ENCODE peak calls at places on chromosomes 1 and 21, in seven cellular contexts. One of them, this sample, is unnamed.

GRCh38 chr1:102834688-102835320 is 273.5 kb downstream of the COL11A1 start:
- DNase-seq in right cardiac atrium: no peak
- DNase-seq in left lung: no peak
- DNase-seq in right atrium auricular region: no peak
- DNase-seq in PC-9: peak; percentile 91
- DNase-seq in psoas muscle: no peak
- DNase-seq in body of pancreas: no peak
- DNase-seq in this sample: no peak

GRCh38 chr21:14877581-14878228 is 187.1 kb downstream of the NRIP1 start:
- DNase-seq in body of pancreas: no peak
- DNase-seq in right atrium auricular region: no peak
- DNase-seq in left lung: no peak
- DNase-seq in psoas muscle: no peak
- DNase-seq in PC-9: peak; percentile 93
- DNase-seq in right cardiac atrium: no peak
- DNase-seq in this sample: no peak

GRCh38 chr1:236502972-236503639 is 20.7 kb upstream of the LGALS8 start:
- DNase-seq in right atrium auricular region: no peak
- DNase-seq in left lung: no peak
- DNase-seq in right cardiac atrium: peak; percentile 79
- DNase-seq in body of pancreas: peak; percentile 79
- DNase-seq in PC-9: peak; percentile 99
- DNase-seq in psoas muscle: peak; percentile 64
- DNase-seq in this sample: no peak

GRCh38 chr1:184036517-184036949 is 995 bp downstream of the COLGALT2 start:
- DNase-seq in right atrium auricular region: no peak
- DNase-seq in PC-9: no peak
- DNase-seq in psoas muscle: peak; percentile 81
- DNase-seq in right cardiac atrium: no peak
- DNase-seq in left lung: peak; percentile 76
- DNase-seq in body of pancreas: peak; percentile 75
- DNase-seq in this sample: no peak

GRCh38 chr1:51535006-51535592 is 16.0 kb upstream of the EPS15 start:
- DNase-seq in body of pancreas: peak; percentile 49
- DNase-seq in psoas muscle: no peak
- DNase-seq in left lung: no peak
- DNase-seq in right cardiac atrium: peak; percentile 76
- DNase-seq in right atrium auricular region: peak; percentile 76
- DNase-seq in PC-9: peak; percentile 47
- DNase-seq in this sample: peak; percentile 12

GRCh38 chr1:113057006-113057405 is 16.0 kb upstream of the LRIG2 start:
- DNase-seq in PC-9: no peak
- DNase-seq in psoas muscle: no peak
- DNase-seq in left lung: no peak
- DNase-seq in right cardiac atrium: no peak
- DNase-seq in right atrium auricular region: no peak
- DNase-seq in body of pancreas: no peak
- DNase-seq in this sample: no peak

GRCh38 chr1:119159096-119159495 is 18.6 kb upstream of the WARS2 start:
- DNase-seq in left lung: no peak
- DNase-seq in PC-9: no peak
- DNase-seq in right cardiac atrium: no peak
- DNase-seq in psoas muscle: no peak
- DNase-seq in body of pancreas: no peak
- DNase-seq in right atrium auricular region: no peak
- DNase-seq in this sample: no peak

GRCh38 chr1:198117267-198117666 is 39.5 kb upstream of the NEK7 start:
- DNase-seq in right cardiac atrium: no peak
- DNase-seq in right atrium auricular region: no peak
- DNase-seq in left lung: no peak
- DNase-seq in body of pancreas: no peak
- DNase-seq in PC-9: no peak
- DNase-seq in psoas muscle: no peak
- DNase-seq in this sample: no peak

GRCh38 chr21:32624726-32625125 is 12.5 kb upstream of the CFAP298 start:
- DNase-seq in psoas muscle: no peak
- DNase-seq in right cardiac atrium: no peak
- DNase-seq in PC-9: peak; percentile 82
- DNase-seq in right atrium auricular region: no peak
- DNase-seq in body of pancreas: no peak
- DNase-seq in left lung: no peak
- DNase-seq in this sample: no peak

GRCh38 chr1:17442841-17443240 is 3.4 kb upstream of the RCC2 start:
- DNase-seq in left lung: peak; percentile 10
- DNase-seq in PC-9: no peak
- DNase-seq in psoas muscle: no peak
- DNase-seq in right cardiac atrium: no peak
- DNase-seq in body of pancreas: no peak
- DNase-seq in right atrium auricular region: no peak
- DNase-seq in this sample: no peak

GRCh38 chr1:218383051-218383450 is 37.9 kb downstream of the TGFB2 start:
- DNase-seq in psoas muscle: no peak
- DNase-seq in right atrium auricular region: no peak
- DNase-seq in PC-9: no peak
- DNase-seq in right cardiac atrium: no peak
- DNase-seq in left lung: no peak
- DNase-seq in body of pancreas: no peak
- DNase-seq in this sample: no peak

GRCh38 chr1:204673909-204674701 is 11.4 kb downstream of the LRRN2 start:
- DNase-seq in PC-9: peak; percentile 22
- DNase-seq in psoas muscle: no peak
- DNase-seq in left lung: no peak
- DNase-seq in right atrium auricular region: no peak
- DNase-seq in body of pancreas: no peak
- DNase-seq in right cardiac atrium: no peak
- DNase-seq in this sample: no peak

GRCh38 chr1:75188892-75189291 is 54.7 kb downstream of the LHX8 start:
- DNase-seq in body of pancreas: no peak
- DNase-seq in left lung: no peak
- DNase-seq in right atrium auricular region: no peak
- DNase-seq in right cardiac atrium: no peak
- DNase-seq in PC-9: no peak
- DNase-seq in psoas muscle: no peak
- DNase-seq in this sample: no peak

GRCh38 chr1:119768778-119769177 is at the start of gene HMGCS2:
- DNase-seq in right cardiac atrium: no peak
- DNase-seq in right atrium auricular region: no peak
- DNase-seq in psoas muscle: no peak
- DNase-seq in PC-9: no peak
- DNase-seq in left lung: no peak
- DNase-seq in body of pancreas: peak; percentile 37
- DNase-seq in this sample: no peak

GRCh38 chr1:206703647-206704046 is 18.9 kb downstream of the MAPKAPK2 start:
- DNase-seq in body of pancreas: no peak
- DNase-seq in psoas muscle: no peak
- DNase-seq in right atrium auricular region: no peak
- DNase-seq in left lung: no peak
- DNase-seq in PC-9: no peak
- DNase-seq in right cardiac atrium: peak; percentile 23
- DNase-seq in this sample: peak; percentile 69

GRCh38 chr1:156076609-156077429 is 5.4 kb downstream of the MEX3A start:
- DNase-seq in left lung: no peak
- DNase-seq in psoas muscle: peak; percentile 68
- DNase-seq in right atrium auricular region: no peak
- DNase-seq in right cardiac atrium: peak; percentile 90
- DNase-seq in body of pancreas: peak; percentile 38
- DNase-seq in PC-9: no peak
- DNase-seq in this sample: no peak

GRCh38 chr1:53600001-53600400 is 139.0 kb downstream of the GLIS1 start:
- DNase-seq in body of pancreas: no peak
- DNase-seq in psoas muscle: peak; percentile 13
- DNase-seq in right cardiac atrium: no peak
- DNase-seq in right atrium auricular region: no peak
- DNase-seq in left lung: no peak
- DNase-seq in PC-9: no peak
- DNase-seq in this sample: no peak

GRCh38 chr1:169779150-169779549 is 15.6 kb downstream of the METTL18 start:
- DNase-seq in psoas muscle: no peak
- DNase-seq in left lung: no peak
- DNase-seq in right cardiac atrium: no peak
- DNase-seq in PC-9: no peak
- DNase-seq in right atrium auricular region: no peak
- DNase-seq in body of pancreas: no peak
- DNase-seq in this sample: no peak

GRCh38 chr1:12438349-12438924 is 179.6 kb downstream of the DHRS3 start:
- DNase-seq in psoas muscle: no peak
- DNase-seq in body of pancreas: no peak
- DNase-seq in right atrium auricular region: no peak
- DNase-seq in right cardiac atrium: peak; percentile 19
- DNase-seq in PC-9: no peak
- DNase-seq in left lung: no peak
- DNase-seq in this sample: no peak

GRCh38 chr1:209567788-209568187 is 15.7 kb upstream of the CAMK1G start:
- DNase-seq in right atrium auricular region: no peak
- DNase-seq in psoas muscle: no peak
- DNase-seq in right cardiac atrium: no peak
- DNase-seq in body of pancreas: no peak
- DNase-seq in PC-9: no peak
- DNase-seq in left lung: no peak
- DNase-seq in this sample: no peak

GRCh38 chr21:37675202-37675801 is 241.0 kb downstream of the KCNJ6 start:
- DNase-seq in body of pancreas: peak; percentile 52
- DNase-seq in PC-9: no peak
- DNase-seq in psoas muscle: peak; percentile 77
- DNase-seq in left lung: peak; percentile 90
- DNase-seq in right cardiac atrium: peak; percentile 88
- DNase-seq in right atrium auricular region: peak; percentile 67
- DNase-seq in this sample: peak; percentile 11

GRCh38 chr1:24957016-24957807 is 27.1 kb upstream of the RUNX3 start:
- DNase-seq in psoas muscle: no peak
- DNase-seq in PC-9: no peak
- DNase-seq in right cardiac atrium: no peak
- DNase-seq in body of pancreas: peak; percentile 35
- DNase-seq in right atrium auricular region: no peak
- DNase-seq in left lung: no peak
- DNase-seq in this sample: no peak

GRCh38 chr1:218845589-218845988 is 328.1 kb upstream of the LYPLAL1 start:
- DNase-seq in body of pancreas: no peak
- DNase-seq in right cardiac atrium: no peak
- DNase-seq in right atrium auricular region: no peak
- DNase-seq in left lung: no peak
- DNase-seq in PC-9: no peak
- DNase-seq in psoas muscle: no peak
- DNase-seq in this sample: no peak

GRCh38 chr1:212456166-212456528 is 23.4 kb downstream of the NENF start:
- DNase-seq in body of pancreas: no peak
- DNase-seq in PC-9: no peak
- DNase-seq in right atrium auricular region: no peak
- DNase-seq in left lung: no peak
- DNase-seq in psoas muscle: no peak
- DNase-seq in right cardiac atrium: no peak
- DNase-seq in this sample: no peak

GRCh38 chr1:8017495-8018310 is 8.4 kb downstream of the ERRFI1 start:
- DNase-seq in left lung: no peak
- DNase-seq in right atrium auricular region: no peak
- DNase-seq in psoas muscle: no peak
- DNase-seq in PC-9: peak; percentile 67
- DNase-seq in body of pancreas: no peak
- DNase-seq in right cardiac atrium: no peak
- DNase-seq in this sample: no peak

GRCh38 chr1:36151133-36151844 is 2.0 kb upstream of the TRAPPC3 start:
- DNase-seq in left lung: no peak
- DNase-seq in right cardiac atrium: peak; percentile 14
- DNase-seq in PC-9: no peak
- DNase-seq in body of pancreas: no peak
- DNase-seq in right atrium auricular region: no peak
- DNase-seq in psoas muscle: no peak
- DNase-seq in this sample: no peak
- H3K4me1 ChIP-seq in left lung: peaks cover 35% of the 10 kb centered on the region
- H3K4me1 ChIP-seq in right cardiac atrium: peaks cover 10% of the 10 kb centered on the region
- H3K4me1 ChIP-seq in PC-9: peaks cover 42% of the 10 kb centered on the region
- H3K4me1 ChIP-seq in body of pancreas: peaks cover 47% of the 10 kb centered on the region
- H3K4me1 ChIP-seq in right atrium auricular region: no peaks in the 10 kb centered on the region
- H3K4me1 ChIP-seq in psoas muscle: peaks cover 44% of the 10 kb centered on the region
- H3K4me1 ChIP-seq in this sample: peaks cover 59% of the 10 kb centered on the region

DNA sequence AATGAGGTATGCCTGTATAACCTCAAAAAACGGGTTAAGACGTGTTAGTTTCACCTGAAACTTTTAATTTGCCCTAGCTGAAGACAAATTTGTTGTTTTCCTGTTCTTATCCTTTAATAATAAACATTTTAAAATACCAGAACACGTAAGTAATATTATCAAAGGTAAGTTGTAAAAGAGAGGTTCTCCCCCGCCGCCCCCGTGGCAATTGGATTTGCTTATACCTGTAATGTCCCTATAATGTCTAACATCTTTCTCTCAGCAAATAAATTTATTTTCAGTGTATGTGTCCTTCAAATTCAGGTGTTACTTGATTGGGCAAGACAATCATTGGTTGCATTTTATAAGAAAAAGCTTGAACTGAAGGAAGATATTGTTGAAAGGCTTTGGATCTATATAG is 5.9 kb downstream of the URB2 start:
- DNase-seq in left lung: no peak
- DNase-seq in PC-9: no peak
- DNase-seq in body of pancreas: no peak
- DNase-seq in right atrium auricular region: no peak
- DNase-seq in psoas muscle: no peak
- DNase-seq in right cardiac atrium: no peak
- DNase-seq in this sample: no peak
- H3K4me1 ChIP-seq in left lung: peaks cover 6% of the 10 kb centered on the region
- H3K4me1 ChIP-seq in PC-9: peaks cover 8% of the 10 kb centered on the region
- H3K4me1 ChIP-seq in body of pancreas: peaks cover 6% of the 10 kb centered on the region
- H3K4me1 ChIP-seq in right atrium auricular region: no peaks in the 10 kb centered on the region
- H3K4me1 ChIP-seq in psoas muscle: peaks cover 21% of the 10 kb centered on the region
- H3K4me1 ChIP-seq in right cardiac atrium: no peaks in the 10 kb centered on the region
- H3K4me1 ChIP-seq in this sample: no peaks in the 10 kb centered on the region

GRCh38 chr1:244449936-244450508 is 1.7 kb downstream of the ADSS2 start:
- DNase-seq in left lung: no peak
- DNase-seq in body of pancreas: no peak
- DNase-seq in right atrium auricular region: no peak
- DNase-seq in PC-9: no peak
- DNase-seq in right cardiac atrium: no peak
- DNase-seq in psoas muscle: no peak
- DNase-seq in this sample: no peak

GRCh38 chr1:244447024-244447423 is 4.7 kb downstream of the ADSS2 start:
- DNase-seq in body of pancreas: no peak
- DNase-seq in psoas muscle: no peak
- DNase-seq in left lung: no peak
- DNase-seq in right atrium auricular region: no peak
- DNase-seq in PC-9: no peak
- DNase-seq in right cardiac atrium: no peak
- DNase-seq in this sample: no peak

GRCh38 chr1:244445320-244446181 is 6.2 kb downstream of the ADSS2 start:
- DNase-seq in PC-9: no peak
- DNase-seq in body of pancreas: no peak
- DNase-seq in left lung: no peak
- DNase-seq in psoas muscle: no peak
- DNase-seq in right atrium auricular region: no peak
- DNase-seq in right cardiac atrium: no peak
- DNase-seq in this sample: no peak

GRCh38 chr1:244448279-244449036 is 3.3 kb downstream of the ADSS2 start:
- DNase-seq in body of pancreas: no peak
- DNase-seq in left lung: no peak
- DNase-seq in psoas muscle: no peak
- DNase-seq in right atrium auricular region: no peak
- DNase-seq in right cardiac atrium: no peak
- DNase-seq in PC-9: no peak
- DNase-seq in this sample: no peak

GRCh38 chr1:244447552-244447951 is 4.2 kb downstream of the ADSS2 start:
- DNase-seq in left lung: no peak
- DNase-seq in right atrium auricular region: no peak
- DNase-seq in right cardiac atrium: no peak
- DNase-seq in psoas muscle: no peak
- DNase-seq in PC-9: no peak
- DNase-seq in body of pancreas: no peak
- DNase-seq in this sample: no peak
- H3K4me1 ChIP-seq in left lung: peaks cover 4% of the 10 kb centered on the region
- H3K4me1 ChIP-seq in right atrium auricular region: no peaks in the 10 kb centered on the region
- H3K4me1 ChIP-seq in right cardiac atrium: peaks cover 5% of the 10 kb centered on the region
- H3K4me1 ChIP-seq in psoas muscle: peaks cover 44% of the 10 kb centered on the region
- H3K4me1 ChIP-seq in PC-9: peaks cover 32% of the 10 kb centered on the region
- H3K4me1 ChIP-seq in body of pancreas: peaks cover 55% of the 10 kb centered on the region
- H3K4me1 ChIP-seq in this sample: peaks cover 10% of the 10 kb centered on the region

GRCh38 chr1:193111641-193112090 is 6.5 kb upstream of the GLRX2 start:
- DNase-seq in right cardiac atrium: peak; percentile 79
- DNase-seq in psoas muscle: peak; percentile 75
- DNase-seq in body of pancreas: peak; percentile 53
- DNase-seq in PC-9: peak; percentile 57
- DNase-seq in right atrium auricular region: peak; percentile 80
- DNase-seq in left lung: peak; percentile 85
- DNase-seq in this sample: no peak
- H3K4me1 ChIP-seq in right cardiac atrium: no peaks in the 10 kb centered on the region
- H3K4me1 ChIP-seq in psoas muscle: peaks cover 20% of the 10 kb centered on the region
- H3K4me1 ChIP-seq in body of pancreas: no peaks in the 10 kb centered on the region
- H3K4me1 ChIP-seq in PC-9: peaks cover 38% of the 10 kb centered on the region
- H3K4me1 ChIP-seq in right atrium auricular region: no peaks in the 10 kb centered on the region
- H3K4me1 ChIP-seq in left lung: no peaks in the 10 kb centered on the region
- H3K4me1 ChIP-seq in this sample: no peaks in the 10 kb centered on the region

This sample was measured in effector memory CD4-positive, alpha-beta T cell.